ENCODE peak calls at places on chromosomes 3 and 15, in six cellular contexts. One of them, this sample, is unnamed.

GRCh38 chr15:75942464-75942863 is 38.8 kb downstream of the FBXO22 start:
- DNase-seq in astrocyte: no peak
- DNase-seq in GM23338: no peak
- DNase-seq in body of pancreas: no peak
- DNase-seq in A549: no peak
- DNase-seq in left ventricle myocardium inferior: no peak
- DNase-seq in this sample: no peak

GRCh38 chr3:119937229-119937628 is 155.3 kb downstream of the NR1I2 start:
- DNase-seq in astrocyte: peak; percentile 50
- DNase-seq in GM23338: no peak
- DNase-seq in body of pancreas: no peak
- DNase-seq in A549: no peak
- DNase-seq in left ventricle myocardium inferior: no peak
- DNase-seq in this sample: no peak

GRCh38 chr15:63593705-63594671 is 3.2 kb upstream of the FBXL22 start:
- DNase-seq in astrocyte: no peak
- DNase-seq in GM23338: no peak
- DNase-seq in body of pancreas: no peak
- DNase-seq in A549: no peak
- DNase-seq in left ventricle myocardium inferior: no peak
- DNase-seq in this sample: no peak

GRCh38 chr3:149089395-149089794 is 3.1 kb upstream of the HLTF start:
- DNase-seq in astrocyte: no peak
- DNase-seq in GM23338: no peak
- DNase-seq in body of pancreas: no peak
- DNase-seq in A549: no peak
- DNase-seq in left ventricle myocardium inferior: no peak
- DNase-seq in this sample: no peak

GRCh38 chr3:12443781-12444522 is 40.3 kb upstream of the TSEN2 start:
- DNase-seq in astrocyte: no peak
- DNase-seq in GM23338: no peak
- DNase-seq in body of pancreas: no peak
- DNase-seq in A549: no peak
- DNase-seq in left ventricle myocardium inferior: no peak
- DNase-seq in this sample: no peak

GRCh38 chr3:15959434-15959811 is 161.6 kb upstream of the ANKRD28 start:
- DNase-seq in astrocyte: peak; percentile 36
- DNase-seq in GM23338: no peak
- DNase-seq in body of pancreas: no peak
- DNase-seq in A549: no peak
- DNase-seq in left ventricle myocardium inferior: no peak
- DNase-seq in this sample: no peak

GRCh38 chr3:67578416-67578815 is 76.0 kb downstream of the SUCLG2 start:
- DNase-seq in astrocyte: no peak
- DNase-seq in GM23338: peak; percentile 51
- DNase-seq in body of pancreas: no peak
- DNase-seq in A549: no peak
- DNase-seq in left ventricle myocardium inferior: no peak
- DNase-seq in this sample: no peak

GRCh38 chr3:153704115-153704514 is 417.1 kb upstream of the ARHGEF26 start:
- DNase-seq in astrocyte: no peak
- DNase-seq in GM23338: no peak
- DNase-seq in body of pancreas: no peak
- DNase-seq in A549: no peak
- DNase-seq in left ventricle myocardium inferior: no peak
- DNase-seq in this sample: no peak

GRCh38 chr3:133424937-133425869 is 25.3 kb downstream of the BFSP2 start:
- DNase-seq in astrocyte: no peak
- DNase-seq in GM23338: peak; percentile 16
- DNase-seq in body of pancreas: no peak
- DNase-seq in A549: no peak
- DNase-seq in left ventricle myocardium inferior: no peak
- DNase-seq in this sample: no peak

GRCh38 chr3:120648290-120648689 is 33.7 kb downstream of the HGD start:
- DNase-seq in astrocyte: no peak
- DNase-seq in GM23338: no peak
- DNase-seq in body of pancreas: no peak
- DNase-seq in A549: no peak
- DNase-seq in left ventricle myocardium inferior: no peak
- DNase-seq in this sample: no peak

GRCh38 chr3:176359211-176359610 is 838.1 kb downstream of the TBL1XR1 start:
- DNase-seq in astrocyte: no peak
- DNase-seq in GM23338: peak; percentile 46
- DNase-seq in body of pancreas: no peak
- DNase-seq in A549: no peak
- DNase-seq in left ventricle myocardium inferior: no peak
- DNase-seq in this sample: no peak

GRCh38 chr3:182325213-182325941 is 467.9 kb upstream of the ATP11B start:
- DNase-seq in astrocyte: peak; percentile 51
- DNase-seq in GM23338: no peak
- DNase-seq in body of pancreas: no peak
- DNase-seq in A549: no peak
- DNase-seq in left ventricle myocardium inferior: no peak
- DNase-seq in this sample: no peak

GRCh38 chr3:58659051-58659675 is 7.4 kb downstream of the FAM3D start:
- DNase-seq in astrocyte: no peak
- DNase-seq in GM23338: peak; percentile 82
- DNase-seq in body of pancreas: peak; percentile 51
- DNase-seq in A549: peak; percentile 39
- DNase-seq in left ventricle myocardium inferior: no peak
- DNase-seq in this sample: no peak

GRCh38 chr3:55486857-55487375 is at the start of gene WNT5A:
- DNase-seq in astrocyte: peak; percentile 51
- DNase-seq in GM23338: peak; percentile 86
- DNase-seq in body of pancreas: peak; percentile 55
- DNase-seq in A549: peak; percentile 41
- DNase-seq in left ventricle myocardium inferior: peak; percentile 53
- DNase-seq in this sample: no peak

GRCh38 chr3:189123595-189124387 is 48.0 kb upstream of the TPRG1 start:
- DNase-seq in astrocyte: peak; percentile 12
- DNase-seq in GM23338: no peak
- DNase-seq in body of pancreas: no peak
- DNase-seq in A549: no peak
- DNase-seq in left ventricle myocardium inferior: peak; percentile 64
- DNase-seq in this sample: peak; percentile 19

GRCh38 chr3:111978833-111979688 is at the start of gene ABHD10:
- DNase-seq in astrocyte: peak; percentile 94
- DNase-seq in GM23338: peak; percentile 98
- DNase-seq in body of pancreas: peak; percentile 97
- DNase-seq in A549: peak; percentile 99
- DNase-seq in left ventricle myocardium inferior: peak; percentile 97
- DNase-seq in this sample: peak; percentile 83

GRCh38 chr15:35061171-35062163 is 23.6 kb downstream of the NANOGP8 start:
- DNase-seq in astrocyte: peak; percentile 10
- DNase-seq in GM23338: peak; percentile 52
- DNase-seq in body of pancreas: no peak
- DNase-seq in A549: no peak
- DNase-seq in left ventricle myocardium inferior: no peak
- DNase-seq in this sample: no peak

GRCh38 chr3:124491875-124492274 is 238.4 kb upstream of the UMPS start:
- DNase-seq in astrocyte: no peak
- DNase-seq in GM23338: no peak
- DNase-seq in body of pancreas: no peak
- DNase-seq in A549: no peak
- DNase-seq in left ventricle myocardium inferior: no peak
- DNase-seq in this sample: no peak

GRCh38 chr3:139222100-139222657 is 121.6 kb upstream of the MRPS22 start:
- DNase-seq in astrocyte: no peak
- DNase-seq in GM23338: no peak
- DNase-seq in body of pancreas: no peak
- DNase-seq in A549: no peak
- DNase-seq in left ventricle myocardium inferior: no peak
- DNase-seq in this sample: no peak

GRCh38 chr15:59532770-59533379 is 78.7 kb upstream of the GCNT3 start:
- DNase-seq in astrocyte: no peak
- DNase-seq in GM23338: peak; percentile 80
- DNase-seq in body of pancreas: peak; percentile 17
- DNase-seq in A549: peak; percentile 76
- DNase-seq in left ventricle myocardium inferior: no peak
- DNase-seq in this sample: no peak

GRCh38 chr15:31091531-31091930 is 10.0 kb downstream of the TRPM1 start:
- DNase-seq in astrocyte: peak; percentile 78
- DNase-seq in GM23338: no peak
- DNase-seq in body of pancreas: no peak
- DNase-seq in A549: peak; percentile 44
- DNase-seq in left ventricle myocardium inferior: no peak
- DNase-seq in this sample: no peak

GRCh38 chr3:117706037-117706436 is 996.5 kb downstream of the TUSC7 start:
- DNase-seq in astrocyte: peak; percentile 97
- DNase-seq in GM23338: no peak
- DNase-seq in body of pancreas: no peak
- DNase-seq in A549: no peak
- DNase-seq in left ventricle myocardium inferior: no peak
- DNase-seq in this sample: no peak

GRCh38 chr3:33438871-33439270 is 1.3 kb downstream of the UBP1 start:
- DNase-seq in astrocyte: no peak
- DNase-seq in GM23338: no peak
- DNase-seq in body of pancreas: no peak
- DNase-seq in A549: no peak
- DNase-seq in left ventricle myocardium inferior: no peak
- DNase-seq in this sample: no peak

GRCh38 chr3:185656321-185656840 is 70.3 kb downstream of the SENP2 start:
- DNase-seq in astrocyte: peak; percentile 98
- DNase-seq in GM23338: no peak
- DNase-seq in body of pancreas: no peak
- DNase-seq in A549: no peak
- DNase-seq in left ventricle myocardium inferior: peak; percentile 51
- DNase-seq in this sample: peak; percentile 77

GRCh38 chr3:105773291-105773690 is 95.5 kb downstream of the CBLB start:
- DNase-seq in astrocyte: no peak
- DNase-seq in GM23338: no peak
- DNase-seq in body of pancreas: no peak
- DNase-seq in A549: no peak
- DNase-seq in left ventricle myocardium inferior: no peak
- DNase-seq in this sample: no peak

GRCh38 chr3:179929091-179929529 is 107.6 kb downstream of the PEX5L start:
- DNase-seq in astrocyte: peak; percentile 41
- DNase-seq in GM23338: peak; percentile 78
- DNase-seq in body of pancreas: peak; percentile 68
- DNase-seq in A549: peak; percentile 57
- DNase-seq in left ventricle myocardium inferior: peak; percentile 18
- DNase-seq in this sample: peak; percentile 4

GRCh38 chr3:14510838-14511622 is 29.1 kb downstream of the GRIP2 start:
- DNase-seq in astrocyte: no peak
- DNase-seq in GM23338: no peak
- DNase-seq in body of pancreas: no peak
- DNase-seq in A549: no peak
- DNase-seq in left ventricle myocardium inferior: no peak
- DNase-seq in this sample: no peak

GRCh38 chr15:80798911-80799310 is 19.7 kb downstream of the CEMIP start:
- DNase-seq in astrocyte: no peak
- DNase-seq in GM23338: no peak
- DNase-seq in body of pancreas: no peak
- DNase-seq in A549: no peak
- DNase-seq in left ventricle myocardium inferior: no peak
- DNase-seq in this sample: no peak

GRCh38 chr15:101049856-101050646 is 130.9 kb downstream of the LRRK1 start:
- DNase-seq in astrocyte: no peak
- DNase-seq in GM23338: no peak
- DNase-seq in body of pancreas: peak; percentile 6
- DNase-seq in A549: no peak
- DNase-seq in left ventricle myocardium inferior: no peak
- DNase-seq in this sample: no peak

GRCh38 chr15:99454941-99455795 is 110.6 kb upstream of the MEF2A start:
- DNase-seq in astrocyte: peak; percentile 97
- DNase-seq in GM23338: no peak
- DNase-seq in body of pancreas: peak; percentile 55
- DNase-seq in A549: peak; percentile 19
- DNase-seq in left ventricle myocardium inferior: peak; percentile 91
- DNase-seq in this sample: peak; percentile 68

DNA sequence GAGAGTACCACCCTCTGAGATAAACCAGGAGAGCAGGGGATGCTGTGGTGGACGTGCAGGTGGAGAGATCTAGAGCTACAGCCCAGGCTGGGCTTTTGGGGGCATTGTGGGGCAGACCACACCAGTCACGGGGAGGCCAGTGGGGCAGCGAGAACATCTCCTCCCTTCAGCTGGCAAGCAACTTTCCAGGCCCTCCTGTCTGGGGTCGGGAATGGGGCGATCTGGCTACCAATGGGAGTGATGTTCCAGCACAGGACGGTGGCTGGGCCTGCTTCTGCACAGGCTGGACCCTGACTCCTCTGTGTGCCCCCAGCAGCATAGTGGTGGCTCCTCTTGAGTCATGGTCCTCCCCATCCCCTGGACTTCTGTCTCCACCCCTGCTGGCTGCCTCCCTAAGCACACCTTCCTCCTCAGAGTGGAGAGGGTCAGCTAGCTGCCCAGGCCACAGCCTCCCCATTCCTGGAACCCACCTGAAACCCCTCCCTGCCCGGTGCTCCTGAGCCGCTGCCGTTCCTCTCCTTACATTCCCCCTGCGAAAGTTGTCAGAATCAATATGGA is 16.1 kb downstream of the IRAK2 start:
- DNase-seq in astrocyte: no peak
- DNase-seq in GM23338: no peak
- DNase-seq in body of pancreas: no peak
- DNase-seq in A549: no peak
- DNase-seq in left ventricle myocardium inferior: no peak
- DNase-seq in this sample: no peak
- H3K4me3 ChIP-seq in astrocyte: no peak overlapping the region
- H3K4me3 ChIP-seq in GM23338: no peak overlapping the region
- H3K4me3 ChIP-seq in body of pancreas: no peak overlapping the region
- H3K4me3 ChIP-seq in A549: no peak overlapping the region
- H3K4me3 ChIP-seq in left ventricle myocardium inferior: no peak overlapping the region
- H3K4me3 ChIP-seq in this sample: no peak overlapping the region

DNA sequence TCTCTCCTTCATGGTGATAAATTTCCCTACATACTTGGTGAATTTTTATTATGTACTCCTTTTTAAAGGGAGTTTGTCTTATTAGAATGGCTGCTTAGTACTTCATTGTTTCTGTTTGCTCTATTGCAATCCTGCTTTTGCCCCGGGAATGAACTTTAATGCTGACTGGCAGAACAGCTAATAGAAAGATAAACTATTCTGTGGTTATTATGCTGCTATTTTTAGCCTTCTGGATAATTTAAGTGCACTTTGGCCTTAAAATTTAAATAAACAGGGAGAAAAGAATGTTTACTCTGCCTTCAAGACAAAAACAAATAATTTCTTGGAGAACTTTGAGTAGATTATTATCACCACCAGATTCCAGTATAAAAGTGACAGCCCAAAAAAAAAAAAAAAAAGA is 413.8 kb upstream of the CCDC54 start:
- DNase-seq in astrocyte: peak; percentile 65
- DNase-seq in GM23338: no peak
- DNase-seq in body of pancreas: no peak
- DNase-seq in A549: no peak
- DNase-seq in left ventricle myocardium inferior: no peak
- DNase-seq in this sample: no peak
- H3K4me3 ChIP-seq in astrocyte: no peak overlapping the region
- H3K4me3 ChIP-seq in GM23338: no peak overlapping the region
- H3K4me3 ChIP-seq in body of pancreas: no peak overlapping the region
- H3K4me3 ChIP-seq in A549: no peak overlapping the region
- H3K4me3 ChIP-seq in left ventricle myocardium inferior: peak overlapping the region; percentile 29
- H3K4me3 ChIP-seq in this sample: no peak overlapping the region

GRCh38 chr3:88031543-88032148 is 27.2 kb downstream of the CGGBP1 start:
- DNase-seq in astrocyte: peak; percentile 27
- DNase-seq in GM23338: peak; percentile 2
- DNase-seq in body of pancreas: no peak
- DNase-seq in A549: no peak
- DNase-seq in left ventricle myocardium inferior: no peak
- DNase-seq in this sample: no peak
- H3K4me3 ChIP-seq in astrocyte: peak overlapping the region; percentile 66
- H3K4me3 ChIP-seq in GM23338: no peak overlapping the region
- H3K4me3 ChIP-seq in body of pancreas: no peak overlapping the region
- H3K4me3 ChIP-seq in A549: peak overlapping the region; percentile 41
- H3K4me3 ChIP-seq in left ventricle myocardium inferior: peak overlapping the region; percentile 58
- H3K4me3 ChIP-seq in this sample: peak overlapping the region; percentile 49

GRCh38 chr15:56042982-56043980 is 49.9 kb upstream of the NEDD4 start:
- DNase-seq in astrocyte: no peak
- DNase-seq in GM23338: peak; percentile 6
- DNase-seq in body of pancreas: no peak
- DNase-seq in A549: no peak
- DNase-seq in left ventricle myocardium inferior: no peak
- DNase-seq in this sample: no peak
- H3K4me3 ChIP-seq in astrocyte: no peak overlapping the region
- H3K4me3 ChIP-seq in GM23338: no peak overlapping the region
- H3K4me3 ChIP-seq in body of pancreas: no peak overlapping the region
- H3K4me3 ChIP-seq in A549: no peak overlapping the region
- H3K4me3 ChIP-seq in left ventricle myocardium inferior: no peak overlapping the region
- H3K4me3 ChIP-seq in this sample: no peak overlapping the region

This sample was measured in epithelial cell of proximal tubule.